ENCODE peak calls at places on chromosomes 5 and 9, in nine cellular contexts. T is breast epithelium; Y is CD4-positive, alpha-beta T cell; V is A549; G is transverse colon; X is aorta; S is GM23248; U is brain microvascular endothelial cell; J is tibial artery. L is an unnamed sample.

GRCh38 chr5:9654886-9655285 is 24.7 kb upstream of the TAS2R1 start:
- DNase-seq in T (no peak), Y (no peak), V (no peak), G (no peak), X (no peak), S (peak), U (peak), J (no peak), L (no peak)

GRCh38 chr5:58844395-58844794 is 261.5 kb downstream of the RAB3C start:
- DNase-seq in T (no peak), Y (no peak), V (no peak), G (no peak), X (no peak), S (no peak), U (no peak), J (no peak), L (no peak)

GRCh38 chr5:176609724-176610429 is at the start of gene GPRIN1:
- DNase-seq in T (no peak), Y (no peak), V (peak), G (peak), X (no peak), S (peak), U (no peak), J (no peak), L (no peak)

GRCh38 chr5:81760521-81760920 is 9.6 kb upstream of the SSBP2 start:
- DNase-seq in T (no peak), Y (no peak), V (no peak), G (no peak), X (no peak), S (no peak), U (no peak), J (no peak), L (no peak)

GRCh38 chr5:132821791-132822190 is 8.7 kb downstream of the SHROOM1 start:
- DNase-seq in T (no peak), Y (no peak), V (no peak), G (no peak), X (no peak), S (peak), U (no peak), J (no peak), L (no peak)

GRCh38 chr9:130239741-130240241 is 25.8 kb upstream of the HMCN2 start:
- DNase-seq in T (no peak), Y (no peak), V (no peak), G (no peak), X (no peak), S (peak), U (no peak), J (no peak), L (no peak)

GRCh38 chr5:33852327-33852726 is 39.5 kb downstream of the ADAMTS12 start:
- DNase-seq in T (no peak), Y (no peak), V (no peak), G (no peak), X (no peak), S (peak), U (no peak), J (no peak), L (no peak)

GRCh38 chr5:149156435-149157083 is 15.3 kb downstream of the ABLIM3 start:
- DNase-seq in T (no peak), Y (no peak), V (no peak), G (no peak), X (no peak), S (no peak), U (no peak), J (no peak), L (no peak)

GRCh38 chr5:50711280-50711679 is 44.8 kb downstream of the PARP8 start:
- DNase-seq in T (no peak), Y (peak), V (no peak), G (peak), X (no peak), S (no peak), U (peak), J (no peak), L (no peak)

GRCh38 chr9:128310461-128310860 is 11.8 kb downstream of the TRUB2 start:
- DNase-seq in T (no peak), Y (no peak), V (no peak), G (no peak), X (no peak), S (no peak), U (no peak), J (no peak), L (no peak)

GRCh38 chr9:128314697-128315096 is 7.5 kb downstream of the TRUB2 start:
- DNase-seq in T (no peak), Y (no peak), V (no peak), G (no peak), X (no peak), S (no peak), U (no peak), J (no peak), L (no peak)

GRCh38 chr9:128304971-128305288 is 17.3 kb downstream of the TRUB2 start:
- DNase-seq in T (no peak), Y (no peak), V (no peak), G (peak), X (no peak), S (peak), U (peak), J (no peak), L (no peak)

GRCh38 chr9:128304151-128304970 is 17.9 kb downstream of the TRUB2 start:
- DNase-seq in T (no peak), Y (no peak), V (no peak), G (no peak), X (no peak), S (peak), U (no peak), J (no peak), L (no peak)

DNA sequence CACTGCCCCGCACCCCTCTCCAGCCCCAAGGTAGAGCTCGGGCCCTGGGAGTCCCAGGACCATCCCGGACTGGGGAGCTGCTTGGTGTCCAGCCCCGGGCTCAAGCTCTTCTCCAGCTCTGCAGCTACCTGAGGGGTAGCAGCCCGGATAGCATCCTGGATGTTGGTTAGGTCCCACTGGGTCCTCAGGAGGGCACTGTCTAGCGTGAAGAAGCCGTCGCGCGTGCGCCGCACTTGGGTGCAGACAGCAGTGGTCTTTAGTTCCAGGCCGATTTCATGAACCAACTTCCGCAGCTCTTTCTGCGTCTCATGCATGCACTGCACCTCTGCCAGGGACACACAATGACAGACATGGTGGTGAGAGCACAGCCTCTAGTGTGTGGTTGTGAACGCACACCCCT is 12.7 kb downstream of the TRUB2 start:
- DNase-seq in T (no peak), Y (no peak), V (no peak), G (no peak), X (no peak), S (no peak), U (no peak), J (no peak), L (no peak)
- H3K27ac ChIP-seq in T (no peak), Y (no peak), V (no peak), G (no peak), X (no peak), S (no peak), U (no peak), J (no peak), L (no peak)

DNA sequence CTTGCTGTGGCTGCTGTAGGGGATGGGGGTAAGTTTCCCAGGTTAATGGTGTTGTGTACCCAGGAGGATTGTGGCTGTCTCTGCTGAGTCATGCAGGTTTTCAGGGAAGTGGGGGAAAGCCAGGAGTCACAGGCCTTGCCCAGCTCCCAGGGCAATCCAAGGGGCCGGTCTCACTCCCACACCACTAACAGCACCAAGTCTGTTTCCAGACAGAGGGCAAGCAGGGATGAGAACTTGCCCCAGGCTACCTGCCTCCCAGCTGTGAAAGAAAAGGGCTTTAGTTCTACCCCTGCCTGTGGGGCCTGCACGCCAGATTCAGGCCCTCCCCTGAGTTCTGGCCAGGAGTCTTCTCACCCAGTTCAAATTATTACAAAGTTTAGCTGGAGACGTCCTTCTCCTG is 579.8 kb upstream of the ST8SIA4 start:
- DNase-seq in T (no peak), Y (no peak), V (peak), G (no peak), X (no peak), S (no peak), U (no peak), J (no peak), L (no peak)
- H3K27ac ChIP-seq in T (no peak), Y (no peak), V (no peak), G (no peak), X (no peak), S (no peak), U (no peak), J (no peak), L (no peak)

GRCh38 chr5:143557061-143557818 is 153.8 kb upstream of the NR3C1 start:
- DNase-seq in T (no peak), Y (no peak), V (no peak), G (no peak), X (no peak), S (peak), U (peak), J (no peak), L (no peak)
- H3K27ac ChIP-seq in T (no peak), Y (no peak), V (peak), G (no peak), X (no peak), S (peak), U (peak), J (no peak), L (no peak)

DNA sequence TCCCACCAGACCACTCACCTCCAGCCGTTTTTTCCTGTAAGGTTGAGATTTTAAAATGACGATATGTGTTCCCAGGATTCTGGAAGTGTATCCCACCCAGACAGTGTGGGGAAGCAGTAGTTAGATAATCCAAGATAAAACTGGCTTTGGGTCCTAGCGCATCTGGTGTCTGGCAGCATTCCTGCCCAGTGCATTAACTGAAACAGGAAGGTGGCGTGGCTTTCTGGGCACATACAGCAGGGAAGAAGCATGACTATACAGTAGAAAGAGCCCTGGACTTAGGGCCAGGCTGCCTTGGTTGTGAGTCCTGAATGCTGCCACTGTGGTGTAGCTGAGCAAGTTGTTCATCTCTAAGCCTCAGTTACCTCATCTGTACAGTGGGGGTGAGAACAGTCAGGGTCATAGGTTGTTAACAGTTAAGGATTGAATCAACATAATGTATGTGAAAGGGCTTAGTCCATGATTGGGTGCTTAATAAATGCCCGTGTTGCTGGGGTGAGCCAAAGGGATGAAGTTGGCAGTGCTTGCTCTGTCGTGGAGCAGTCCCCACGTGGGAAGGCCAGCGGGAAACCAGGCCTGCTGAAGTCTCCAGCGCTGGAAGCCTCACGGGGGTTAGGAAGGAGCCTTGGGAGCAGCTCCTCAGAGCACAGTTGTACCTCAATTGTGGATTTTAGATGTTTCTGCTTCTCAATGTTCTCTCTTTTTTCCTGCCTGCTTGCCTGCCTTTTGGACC is 18.0 kb downstream of the CLTA start:
- DNase-seq in T (no peak), Y (no peak), V (no peak), G (no peak), X (no peak), S (peak), U (no peak), J (no peak), L (no peak)
- H3K27ac ChIP-seq in T (no peak), Y (no peak), V (no peak), G (no peak), X (peak), S (peak), U (peak), J (no peak), L (peak)